ENCODE peak calls at places on chromosomes 3 and 15, in eight cellular contexts. C is dorsolateral prefrontal cortex, O is body of pancreas, Q is psoas muscle, I is cardiac fibroblast, F is Caco-2, Y is heart left ventricle, G is progenitor cell of endocrine pancreas. N is an unnamed sample.

GRCh38 chr3:58079773-58080172 is 71.6 kb downstream of the FLNB start:
- DNase-seq in C (no peak), O (no peak), Q (no peak), I (no peak), F (no peak), Y (no peak), G (no peak), N (no peak)

GRCh38 chr3:124401841-124402240 is 328.4 kb upstream of the UMPS start:
- DNase-seq in C (no peak), O (no peak), Q (no peak), I (no peak), F (peak), Y (no peak), G (no peak), N (no peak)

GRCh38 chr3:183094711-183095110 is 4.6 kb downstream of the MCCC1 start:
- DNase-seq in C (no peak), O (peak), Q (no peak), I (no peak), F (no peak), Y (no peak), G (no peak), N (no peak)

GRCh38 chr15:71329509-71330260 is 214.4 kb downstream of the THSD4 start:
- DNase-seq in C (no peak), O (no peak), Q (peak), I (peak), F (no peak), Y (peak), G (no peak), N (no peak)

GRCh38 chr3:8328971-8329370 is 172.7 kb upstream of the LMCD1 start:
- DNase-seq in C (no peak), O (no peak), Q (no peak), I (no peak), F (no peak), Y (no peak), G (no peak), N (no peak)

GRCh38 chr3:151383111-151383510 is 1.4 kb downstream of the P2RY12 start:
- DNase-seq in C (no peak), O (no peak), Q (no peak), I (no peak), F (no peak), Y (no peak), G (no peak), N (no peak)

GRCh38 chr15:92643849-92644815 is 11.4 kb downstream of the FAM174B start:
- DNase-seq in C (no peak), O (peak), Q (no peak), I (no peak), F (no peak), Y (no peak), G (no peak), N (no peak)

GRCh38 chr3:27666708-27667107 is 55.4 kb downstream of the EOMES start:
- DNase-seq in C (peak), O (peak), Q (peak), I (peak), F (no peak), Y (peak), G (no peak), N (no peak)

GRCh38 chr3:8536106-8537052 is 34.8 kb downstream of the LMCD1 start:
- DNase-seq in C (no peak), O (no peak), Q (no peak), I (peak), F (no peak), Y (no peak), G (no peak), N (no peak)

GRCh38 chr3:184200825-184201224 is 14.8 kb downstream of the ABCF3 start:
- DNase-seq in C (no peak), O (no peak), Q (no peak), I (no peak), F (no peak), Y (no peak), G (no peak), N (no peak)

GRCh38 chr3:141456328-141456689 is 30.5 kb upstream of the RASA2 start:
- DNase-seq in C (no peak), O (no peak), Q (no peak), I (peak), F (no peak), Y (peak), G (no peak), N (no peak)

GRCh38 chr3:152229692-152230091 is 39.0 kb upstream of the MBNL1 start:
- DNase-seq in C (no peak), O (no peak), Q (no peak), I (no peak), F (no peak), Y (no peak), G (no peak), N (no peak)

GRCh38 chr3:53109822-53110771 is 20.1 kb downstream of the RFT1 start:
- DNase-seq in C (no peak), O (peak), Q (peak), I (peak), F (peak), Y (peak), G (no peak), N (no peak)

GRCh38 chr3:120022729-120023128 is 71.5 kb downstream of the GSK3B start:
- DNase-seq in C (no peak), O (no peak), Q (no peak), I (peak), F (no peak), Y (no peak), G (no peak), N (no peak)

GRCh38 chr3:111782943-111783342 is 76.1 kb upstream of the PHLDB2 start:
- DNase-seq in C (no peak), O (no peak), Q (no peak), I (no peak), F (no peak), Y (no peak), G (no peak), N (no peak)

GRCh38 chr3:167835359-167835758 is 99.8 kb downstream of the SERPINI1 start:
- DNase-seq in C (no peak), O (no peak), Q (no peak), I (no peak), F (no peak), Y (no peak), G (no peak), N (no peak)

GRCh38 chr3:167840247-167840646 is 104.7 kb downstream of the SERPINI1 start:
- DNase-seq in C (no peak), O (no peak), Q (no peak), I (no peak), F (no peak), Y (peak), G (no peak), N (no peak)

GRCh38 chr3:167839460-167839859 is 103.9 kb downstream of the SERPINI1 start:
- DNase-seq in C (no peak), O (no peak), Q (no peak), I (no peak), F (no peak), Y (no peak), G (no peak), N (no peak)

GRCh38 chr3:167835953-167836352 is 100.4 kb downstream of the SERPINI1 start:
- DNase-seq in C (no peak), O (no peak), Q (no peak), I (no peak), F (no peak), Y (no peak), G (no peak), N (no peak)

DNA sequence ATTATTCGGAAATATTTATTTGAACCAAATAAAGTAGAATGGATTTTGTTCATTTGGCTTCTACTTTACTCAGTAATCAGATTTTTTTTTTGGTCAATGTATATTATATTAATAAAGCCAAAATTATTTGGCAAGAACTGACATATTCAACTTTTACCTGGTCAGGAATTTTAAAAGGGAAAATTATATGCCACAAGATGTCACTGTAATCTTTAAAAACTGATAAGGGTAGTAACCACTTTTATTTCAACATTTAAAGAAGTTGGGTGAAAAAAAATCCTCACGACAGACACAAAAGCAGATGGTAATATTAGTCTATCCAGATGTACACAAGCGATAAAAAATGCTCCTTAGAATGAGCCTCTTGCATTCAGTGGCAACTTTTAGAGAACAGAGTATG is 101.9 kb downstream of the SERPINI1 start:
- DNase-seq in C (no peak), O (no peak), Q (no peak), I (peak), F (no peak), Y (no peak), G (no peak), N (no peak)
- TF ChIP-seq CTCF in C (peak), O (no peak), Q (peak), I (no peak), F (no peak), Y (peak), G (no peak), N (no peak)

GRCh38 chr3:191143224-191143623 is 55.8 kb upstream of the OSTN start:
- DNase-seq in C (no peak), O (no peak), Q (no peak), I (peak), F (no peak), Y (no peak), G (no peak), N (no peak)

GRCh38 chr3:191136347-191136746 is 62.7 kb upstream of the OSTN start:
- DNase-seq in C (no peak), O (no peak), Q (no peak), I (peak), F (peak), Y (no peak), G (no peak), N (no peak)

GRCh38 chr3:191141728-191142127 is 57.3 kb upstream of the OSTN start:
- DNase-seq in C (no peak), O (no peak), Q (no peak), I (peak), F (no peak), Y (no peak), G (no peak), N (no peak)

GRCh38 chr3:191138937-191139336 is 60.1 kb upstream of the OSTN start:
- DNase-seq in C (no peak), O (no peak), Q (no peak), I (no peak), F (no peak), Y (no peak), G (no peak), N (no peak)

GRCh38 chr3:191139771-191140170 is 59.3 kb upstream of the OSTN start:
- DNase-seq in C (no peak), O (no peak), Q (no peak), I (no peak), F (no peak), Y (no peak), G (no peak), N (no peak)
- TF ChIP-seq CTCF in C (no peak), O (no peak), Q (no peak), I (no peak), F (no peak), Y (no peak), G (no peak), N (no peak)

GRCh38 chr3:149635396-149635795 is 22.4 kb downstream of the WWTR1 start:
- DNase-seq in C (no peak), O (no peak), Q (no peak), I (no peak), F (no peak), Y (no peak), G (no peak), N (no peak)

GRCh38 chr3:149641011-149641728 is 16.7 kb downstream of the WWTR1 start:
- DNase-seq in C (no peak), O (no peak), Q (no peak), I (no peak), F (peak), Y (no peak), G (no peak), N (no peak)

GRCh38 chr3:149639093-149639486 is 18.7 kb downstream of the WWTR1 start:
- DNase-seq in C (no peak), O (no peak), Q (no peak), I (no peak), F (no peak), Y (no peak), G (no peak), N (no peak)

GRCh38 chr3:149634573-149634972 is 23.3 kb downstream of the WWTR1 start:
- DNase-seq in C (no peak), O (peak), Q (no peak), I (no peak), F (no peak), Y (no peak), G (no peak), N (no peak)

GRCh38 chr3:149638401-149639092 is 19.3 kb downstream of the WWTR1 start:
- DNase-seq in C (no peak), O (peak), Q (no peak), I (peak), F (no peak), Y (no peak), G (no peak), N (no peak)
- TF ChIP-seq CTCF in C (no peak), O (no peak), Q (no peak), I (no peak), F (no peak), Y (no peak), G (no peak), N (no peak)

DNA sequence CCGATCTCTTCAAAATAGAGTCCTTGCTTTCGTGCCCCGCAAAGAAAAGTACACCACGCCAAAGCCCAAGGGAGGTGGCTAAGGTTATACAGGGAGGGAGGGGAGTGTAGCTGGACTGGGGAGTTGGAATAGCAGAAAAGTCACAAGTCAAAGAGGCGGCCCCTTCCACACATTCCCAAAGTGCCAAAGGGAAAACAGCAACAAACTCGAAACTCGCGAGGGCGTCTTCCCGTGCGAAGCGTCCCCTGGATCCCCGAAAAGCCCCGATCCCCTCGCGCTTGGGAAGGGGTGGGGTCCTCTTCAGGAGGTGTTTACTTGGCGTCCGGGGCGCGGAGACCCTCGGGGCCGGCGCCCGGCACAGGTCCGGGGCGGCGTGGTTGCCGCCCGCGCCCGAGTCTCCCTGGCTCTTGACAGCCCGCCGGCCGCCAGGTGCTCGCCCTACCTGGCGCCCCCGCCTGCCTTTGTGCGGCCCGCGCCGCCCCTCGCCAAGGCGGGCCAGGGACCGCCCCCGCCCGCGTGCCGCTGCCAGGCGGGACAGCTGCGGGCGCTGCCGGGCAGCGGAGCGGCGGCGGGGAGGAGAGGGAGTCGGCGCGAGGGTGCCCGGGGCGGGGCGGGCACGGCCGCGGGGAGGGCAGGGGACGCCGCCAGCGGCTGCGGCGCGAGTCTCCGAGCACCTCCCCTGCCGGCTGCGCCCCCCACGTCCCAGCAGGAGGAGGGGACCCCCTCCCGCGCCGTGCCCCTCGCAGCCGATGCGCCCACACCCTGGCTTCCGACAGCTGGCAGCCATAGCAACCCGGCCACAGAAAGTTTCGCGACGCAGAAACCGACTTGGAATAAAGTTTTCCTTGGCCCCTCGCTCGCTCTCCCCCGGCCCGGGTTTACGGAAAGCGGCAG is 966 bp downstream of the MYO1E start:
- DNase-seq in C (peak), O (peak), Q (peak), I (peak), F (peak), Y (peak), G (peak), N (no peak)
- TF ChIP-seq CTCF in C (no peak), O (no peak), Q (no peak), I (no peak), F (no peak), Y (no peak), G (no peak), N (no peak)

GRCh38 chr3:173732237-173732636 is 334.7 kb downstream of the NLGN1 start:
- DNase-seq in C (no peak), O (no peak), Q (no peak), I (no peak), F (no peak), Y (no peak), G (no peak), N (no peak)

GRCh38 chr3:173737167-173737808 is 339.7 kb downstream of the NLGN1 start:
- DNase-seq in C (no peak), O (no peak), Q (no peak), I (peak), F (no peak), Y (no peak), G (no peak), N (no peak)

GRCh38 chr3:173730391-173730790 is 332.8 kb downstream of the NLGN1 start:
- DNase-seq in C (no peak), O (no peak), Q (no peak), I (no peak), F (no peak), Y (no peak), G (no peak), N (no peak)

GRCh38 chr3:173733029-173733652 is 335.6 kb downstream of the NLGN1 start:
- DNase-seq in C (no peak), O (no peak), Q (no peak), I (peak), F (peak), Y (no peak), G (no peak), N (no peak)
- TF ChIP-seq CTCF in C (peak), O (peak), Q (peak), I (peak), F (peak), Y (peak), G (peak), N (no peak)